ENCODE peak calls at places on chromosomes 6 and 20, in eight cellular contexts. R is mucosa of gallbladder, S is HL-60, P is iPS-NIHi11, L is AML-193, E is bronchial epithelial cell, B is ecto neural progenitor cell, K is EH. W is an unnamed sample.
A peak's percentile ranks its signal among the peaks of the same experiment; 100 is the strongest.

GRCh38 chr20:52004720-52005119 is 186.9 kb downstream of the ZFP64 start:
- DNase-seq in R (no peak), S (peak; percentile 54), P (no peak), L (peak; percentile 62), E (no peak), B (no peak), K (peak; percentile 39), W (no peak)

GRCh38 chr6:7899889-7900213 is 10.7 kb downstream of the TXNDC5 start:
- DNase-seq in R (no peak), S (no peak), P (no peak), L (no peak), E (no peak), B (no peak), K (no peak), W (no peak)

GRCh38 chr6:157885211-157885788 is 62.3 kb downstream of the SNX9 start:
- DNase-seq in R (no peak), S (no peak), P (no peak), L (no peak), E (no peak), B (no peak), K (no peak), W (no peak)

GRCh38 chr6:42564496-42564890 is 664 bp downstream of the UBR2 start:
- DNase-seq in R (no peak), S (no peak), P (no peak), L (peak; percentile 45), E (peak; percentile 31), B (no peak), K (no peak), W (no peak)

GRCh38 chr20:50085481-50086365 is 27.2 kb downstream of the UBE2V1 start:
- DNase-seq in R (peak; percentile 35), S (peak; percentile 47), P (peak; percentile 81), L (peak; percentile 84), E (peak; percentile 72), B (peak; percentile 63), K (peak; percentile 74), W (peak; percentile 63)

GRCh38 chr6:159178847-159179246 is 9.6 kb downstream of the FNDC1 start:
- DNase-seq in R (peak; percentile 19), S (no peak), P (no peak), L (no peak), E (no peak), B (no peak), K (no peak), W (no peak)

GRCh38 chr6:150169609-150170008 is 26.8 kb downstream of the PPP1R14C start:
- DNase-seq in R (no peak), S (no peak), P (no peak), L (no peak), E (peak; percentile 95), B (no peak), K (peak; percentile 68), W (no peak)

GRCh38 chr6:155505560-155505959 is 49.9 kb upstream of the NOX3 start:
- DNase-seq in R (no peak), S (no peak), P (no peak), L (no peak), E (no peak), B (no peak), K (peak; percentile 76), W (no peak)

GRCh38 chr6:109795994-109796555 is 105.0 kb downstream of the FIG4 start:
- DNase-seq in R (no peak), S (no peak), P (no peak), L (no peak), E (no peak), B (no peak), K (peak; percentile 85), W (no peak)

GRCh38 chr6:129748901-129749748 is 39.1 kb upstream of the ARHGAP18 start:
- DNase-seq in R (no peak), S (peak; percentile 11), P (no peak), L (no peak), E (peak; percentile 91), B (no peak), K (peak; percentile 80), W (no peak)

GRCh38 chr6:6730831-6731230 is 142.3 kb downstream of the LY86 start:
- DNase-seq in R (peak; percentile 53), S (no peak), P (no peak), L (no peak), E (peak; percentile 85), B (no peak), K (peak; percentile 86), W (no peak)

GRCh38 chr6:111949546-111949945 is 76.3 kb upstream of the FYN start:
- DNase-seq in R (no peak), S (no peak), P (peak; percentile 14), L (no peak), E (no peak), B (no peak), K (no peak), W (no peak)

GRCh38 chr6:166078294-166078693 is 89.4 kb downstream of the TBXT start:
- DNase-seq in R (no peak), S (no peak), P (no peak), L (no peak), E (no peak), B (no peak), K (peak; percentile 84), W (no peak)

GRCh38 chr20:20782221-20782620 is 69.8 kb upstream of the RALGAPA2 start:
- DNase-seq in R (no peak), S (no peak), P (no peak), L (no peak), E (no peak), B (no peak), K (no peak), W (no peak)

GRCh38 chr6:26200918-26201721 is 113.9 kb downstream of the HFE start:
- DNase-seq in R (no peak), S (no peak), P (no peak), L (no peak), E (no peak), B (no peak), K (no peak), W (no peak)

GRCh38 chr6:10555625-10556309 is 34.6 kb downstream of the GCNT2 start:
- DNase-seq in R (peak; percentile 39), S (no peak), P (peak; percentile 73), L (no peak), E (peak; percentile 50), B (peak; percentile 83), K (peak; percentile 53), W (peak; percentile 55)

GRCh38 chr6:2222275-2222842 is 23.0 kb downstream of the GMDS start:
- DNase-seq in R (no peak), S (no peak), P (no peak), L (no peak), E (peak; percentile 46), B (no peak), K (no peak), W (no peak)

GRCh38 chr20:38308047-38308438 is 4.1 kb downstream of the BPI start:
- DNase-seq in R (no peak), S (no peak), P (peak; percentile 31), L (no peak), E (no peak), B (no peak), K (no peak), W (no peak)

GRCh38 chr6:82419088-82419720 is 55.6 kb downstream of the TPBG start:
- DNase-seq in R (no peak), S (no peak), P (no peak), L (no peak), E (no peak), B (no peak), K (no peak), W (no peak)

GRCh38 chr6:1787894-1788293 is 178.2 kb downstream of the FOXC1 start:
- DNase-seq in R (no peak), S (no peak), P (no peak), L (no peak), E (peak; percentile 75), B (no peak), K (peak; percentile 59), W (no peak)

GRCh38 chr6:82506526-82506925 is 142.9 kb downstream of the TPBG start:
- DNase-seq in R (no peak), S (no peak), P (no peak), L (no peak), E (peak; percentile 48), B (no peak), K (no peak), W (no peak)

W was measured in nephron progenitor cell.